ENCODE peak calls at places on chromosome 20, in eight cellular contexts. C is endothelial cell, Q is cardiac muscle cell, V is psoas muscle, B is colonic mucosa, E is A549, Z is uterus, P is lower lobe of right lung. A is an unnamed sample.

GRCh38 chr20:2131366-2131765 is 29.7 kb downstream of the STK35 start:
- DNase-seq in E (peak), Q (no peak), B (no peak), C (no peak), P (no peak), V (no peak), Z (no peak), A (no peak)

GRCh38 chr20:25324412-25324811 is 66.2 kb downstream of the ABHD12 start:
- DNase-seq in Z (no peak), E (no peak), B (no peak), Q (no peak), P (peak), C (no peak), V (peak), A (no peak)

GRCh38 chr20:45848969-45849582 is 8.1 kb downstream of the ACOT8 start:
- DNase-seq in P (no peak), B (no peak), Z (no peak), C (no peak), V (no peak), Q (no peak), E (no peak), A (no peak)

GRCh38 chr20:11882651-11883050 is 35.0 kb upstream of the BTBD3 start:
- DNase-seq in V (no peak), Z (no peak), E (no peak), Q (no peak), B (no peak), C (no peak), P (no peak), A (no peak)

GRCh38 chr20:50611128-50611810 is 80.1 kb downstream of the RIPOR3 start:
- DNase-seq in E (no peak), C (no peak), B (no peak), Q (no peak), Z (no peak), P (no peak), V (no peak), A (no peak)

GRCh38 chr20:63775096-63775978 is 35.8 kb downstream of the SLC2A4RG start:
- DNase-seq in B (no peak), C (peak), E (no peak), Z (peak), P (no peak), V (peak), Q (peak), A (no peak)

GRCh38 chr20:11193241-11193640 is 519.4 kb upstream of the JAG1 start:
- DNase-seq in V (no peak), B (no peak), C (no peak), Z (no peak), P (no peak), Q (no peak), E (no peak), A (no peak)

GRCh38 chr20:45946149-45946970 is 11.9 kb downstream of the PCIF1 start:
- DNase-seq in B (peak), E (no peak), C (no peak), Z (peak), Q (no peak), P (peak), V (peak), A (no peak)

GRCh38 chr20:25253606-25254275 is 5.9 kb downstream of the PYGB start:
- DNase-seq in E (no peak), C (no peak), V (no peak), B (peak), P (no peak), Z (no peak), Q (no peak), A (no peak)

GRCh38 chr20:57671662-57672061 is 38.2 kb downstream of the PMEPA1 start:
- DNase-seq in C (no peak), P (no peak), V (no peak), B (no peak), Q (no peak), Z (no peak), E (no peak), A (no peak)
- TF ChIP-seq CTCF in C (no peak), P (no peak), V (no peak), B (no peak), Q (peak), Z (no peak), E (no peak), A (no peak)

GRCh38 chr20:13261460-13262301 is 40.6 kb downstream of the ISM1 start:
- DNase-seq in E (peak), B (peak), C (peak), V (peak), P (peak), Q (peak), Z (peak), A (peak)
- TF ChIP-seq CTCF in E (peak), B (peak), C (peak), V (peak), P (peak), Q (peak), Z (peak), A (peak)

GRCh38 chr20:40703981-40704530 is 15.0 kb upstream of the MAFB start:
- DNase-seq in E (no peak), B (no peak), Q (no peak), C (no peak), Z (no peak), V (no peak), P (no peak), A (no peak)

GRCh38 chr20:40705413-40705812 is 16.4 kb upstream of the MAFB start:
- DNase-seq in C (no peak), Z (no peak), V (no peak), Q (no peak), E (no peak), B (no peak), P (no peak), A (no peak)

GRCh38 chr20:40710608-40711007 is 21.6 kb upstream of the MAFB start:
- DNase-seq in P (no peak), V (no peak), Z (no peak), Q (no peak), E (no peak), C (no peak), B (no peak), A (no peak)

GRCh38 chr20:40704828-40705227 is 15.8 kb upstream of the MAFB start:
- DNase-seq in P (no peak), C (no peak), Q (no peak), B (no peak), Z (no peak), E (no peak), V (no peak), A (no peak)

GRCh38 chr20:40706977-40707582 is 18.0 kb upstream of the MAFB start:
- DNase-seq in Q (peak), V (no peak), C (no peak), B (no peak), Z (no peak), P (no peak), E (peak), A (no peak)
- TF ChIP-seq CTCF in Q (no peak), V (no peak), C (peak), B (no peak), Z (no peak), P (peak), E (no peak), A (no peak)

DNA sequence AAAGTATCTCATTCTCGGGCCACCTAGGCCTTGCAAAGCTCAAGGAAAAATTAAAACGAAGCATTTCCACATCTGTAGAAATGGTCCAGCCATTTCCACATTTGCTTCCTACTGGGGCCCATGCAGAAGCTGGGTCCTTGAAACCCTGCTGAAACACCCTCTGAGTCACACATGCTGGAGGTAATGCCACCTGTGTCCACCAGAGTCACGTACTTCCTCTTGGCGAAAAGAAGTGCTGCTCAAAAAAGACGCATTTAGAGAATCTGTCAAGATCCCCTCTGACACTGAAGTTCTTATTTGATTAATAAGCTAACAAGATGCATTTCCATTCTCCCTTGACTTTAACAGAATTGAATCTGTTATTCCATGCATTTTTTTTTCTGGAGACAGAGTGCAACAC is 423.2 kb downstream of the PREX1 start:
- DNase-seq in E (peak), C (no peak), Z (no peak), P (no peak), V (no peak), B (no peak), Q (no peak), A (peak)
- TF ChIP-seq CTCF in E (no peak), C (peak), Z (no peak), P (no peak), V (no peak), B (no peak), Q (no peak), A (peak)

DNA sequence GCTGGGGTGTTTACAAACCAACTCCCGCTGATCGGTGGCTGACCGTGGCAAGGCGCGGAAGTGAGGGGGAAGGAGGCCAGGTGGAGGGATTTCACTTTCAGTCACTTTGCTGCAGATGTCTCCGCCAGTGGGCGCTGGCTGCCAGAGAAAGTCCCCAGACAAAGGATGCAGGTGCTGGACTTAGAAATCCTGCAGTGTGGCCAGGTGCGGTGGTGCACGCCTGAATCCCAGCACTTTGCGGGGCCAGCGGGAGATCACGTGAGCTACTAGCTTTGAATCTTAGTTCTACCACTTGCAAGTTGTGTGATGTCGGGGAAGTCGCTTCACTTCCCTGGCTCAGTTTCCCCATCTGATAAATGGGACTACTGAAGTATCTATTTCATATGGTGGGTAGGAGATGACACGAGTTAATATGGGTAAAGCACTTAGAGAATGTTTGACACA is 180.4 kb downstream of the ZNF217 start:
- DNase-seq in C (peak), P (peak), Q (peak), V (no peak), Z (no peak), B (peak), E (peak), A (peak)
- TF ChIP-seq CTCF in C (peak), P (peak), Q (peak), V (no peak), Z (no peak), B (peak), E (peak), A (peak)

GRCh38 chr20:5070570-5070969 is 49.2 kb downstream of the PCNA start:
- DNase-seq in E (no peak), Q (no peak), Z (no peak), P (no peak), V (no peak), B (no peak), C (no peak), A (no peak)
- TF ChIP-seq CTCF in E (no peak), Q (no peak), Z (no peak), P (no peak), V (no peak), B (no peak), C (no peak), A (no peak)

GRCh38 chr20:51860015-51860882 is 57.9 kb upstream of the SALL4 start:
- DNase-seq in B (peak), P (no peak), V (no peak), Q (no peak), Z (no peak), C (no peak), E (peak), A (no peak)
- TF ChIP-seq CTCF in B (no peak), P (no peak), V (no peak), Q (no peak), Z (no peak), C (no peak), E (no peak), A (no peak)

GRCh38 chr20:35617397-35618031 is 1.9 kb downstream of the SPAG4 start:
- DNase-seq in E (peak), B (peak), Q (peak), C (peak), Z (peak), V (peak), P (peak), A (peak)
- TF ChIP-seq CTCF in E (peak), B (peak), Q (peak), C (no peak), Z (peak), V (peak), P (peak), A (peak)

DNA sequence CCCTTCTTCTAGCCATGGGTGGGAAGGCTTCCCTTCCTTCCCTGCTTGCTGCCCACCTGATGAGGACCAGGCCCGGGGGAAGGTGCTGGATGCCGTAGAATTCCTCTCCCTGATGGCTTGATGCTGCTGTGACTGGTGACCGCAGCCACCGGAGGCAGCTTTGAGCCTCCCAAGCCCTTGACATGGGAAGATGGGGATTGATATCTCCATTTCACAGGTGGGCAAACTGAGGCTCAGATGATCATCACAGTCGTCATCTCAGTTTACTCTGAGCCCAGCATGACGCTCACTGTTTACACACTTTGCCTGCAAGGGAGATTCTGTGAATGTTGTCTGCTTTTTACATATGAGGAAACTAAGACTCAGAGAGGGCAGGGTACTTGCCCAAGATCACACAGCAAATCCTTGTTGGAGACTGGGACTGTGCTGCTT is 43.9 kb downstream of the SRC start:
- DNase-seq in Q (no peak), C (peak), B (no peak), V (no peak), E (peak), Z (no peak), P (peak), A (no peak)
- TF ChIP-seq CTCF in Q (no peak), C (no peak), B (no peak), V (no peak), E (peak), Z (no peak), P (no peak), A (no peak)